ENCODE peak calls at places on chromosomes 7 and 10, in seven cellular contexts. U, F, Y, Q, M, C and O are unnamed samples.

GRCh38 chr10:120606051-120606764 is 149.2 kb downstream of the PLPP4 start:
- DNase-seq in M (no peak), U (no peak), C (no peak), Y (no peak), F (no peak), Q (no peak), O (no peak)

GRCh38 chr7:157008206-157009169 is 2.0 kb downstream of the MNX1 start:
- DNase-seq in Y (no peak), F (no peak), U (no peak), Q (no peak), M (no peak), C (no peak), O (no peak)

GRCh38 chr10:114995468-114995867 is 57.5 kb downstream of the TRUB1 start:
- DNase-seq in C (no peak), Q (no peak), F (no peak), U (no peak), Y (no peak), M (no peak), O (no peak)

GRCh38 chr10:35639651-35640311 is 2.3 kb downstream of the FZD8 start:
- DNase-seq in U (peak; percentile 53), F (peak; percentile 43), Q (peak; percentile 20), Y (peak; percentile 57), M (no peak), C (peak; percentile 21), O (no peak)

GRCh38 chr10:35456175-35456574 is 119.9 kb downstream of the CCNY start:
- DNase-seq in Y (no peak), F (no peak), U (no peak), C (no peak), M (no peak), Q (no peak), O (peak; percentile 40)

GRCh38 chr10:116312534-116312933 is 11.7 kb upstream of the CCDC172 start:
- DNase-seq in U (no peak), M (no peak), C (no peak), F (no peak), Q (no peak), Y (no peak), O (no peak)

GRCh38 chr10:103273026-103273425 is 3.9 kb upstream of the INA start:
- DNase-seq in Q (no peak), U (peak; percentile 93), Y (no peak), F (peak; percentile 94), C (no peak), M (peak; percentile 89), O (no peak)

GRCh38 chr10:4450169-4450568 is 375.8 kb upstream of the AKR1E2 start:
- DNase-seq in Y (no peak), U (no peak), C (no peak), M (no peak), Q (no peak), F (no peak), O (no peak)

GRCh38 chr7:133112976-133113375 is 31.1 kb upstream of the CHCHD3 start:
- DNase-seq in Q (no peak), M (no peak), U (no peak), F (no peak), C (no peak), Y (no peak), O (no peak)

GRCh38 chr7:12949060-12950045 is 261.9 kb downstream of the ARL4A start:
- DNase-seq in Y (no peak), M (peak; percentile 78), F (no peak), C (no peak), Q (no peak), U (peak; percentile 28), O (no peak)

GRCh38 chr7:95636140-95636539 is 39.8 kb upstream of the PDK4 start:
- DNase-seq in Q (no peak), M (no peak), F (no peak), U (peak; percentile 43), C (no peak), Y (no peak), O (no peak)

GRCh38 chr7:71574153-71574894 is 442.4 kb downstream of the GALNT17 start:
- DNase-seq in C (no peak), Q (no peak), M (no peak), Y (no peak), F (no peak), U (no peak), O (no peak)

GRCh38 chr7:15508258-15508657 is 53.6 kb downstream of the AGMO start:
- DNase-seq in U (peak; percentile 3), F (peak; percentile 10), Y (no peak), Q (no peak), C (no peak), M (no peak), O (no peak)

GRCh38 chr10:2994562-2994961 is 72.8 kb upstream of the PFKP start:
- DNase-seq in Q (no peak), M (no peak), F (no peak), U (no peak), Y (no peak), C (no peak), O (no peak)

GRCh38 chr7:73999664-74000420 is 28.1 kb upstream of the ELN start:
- DNase-seq in M (no peak), Y (no peak), U (no peak), C (no peak), F (peak; percentile 93), Q (no peak), O (no peak)

GRCh38 chr7:112654322-112655216 is 135.6 kb downstream of the TMEM168 start:
- DNase-seq in Q (no peak), F (peak; percentile 32), Y (no peak), U (peak; percentile 49), M (no peak), C (no peak), O (no peak)

GRCh38 chr7:2477447-2478386 is 1.5 kb upstream of the GRIFIN start:
- DNase-seq in M (peak; percentile 42), F (peak; percentile 64), C (peak; percentile 74), Y (peak; percentile 66), Q (peak; percentile 71), U (peak; percentile 47), O (peak; percentile 21)

GRCh38 chr7:128174391-128174790 is 66.7 kb upstream of the LEP start:
- DNase-seq in M (no peak), C (no peak), Y (no peak), F (no peak), Q (no peak), U (no peak), O (no peak)

GRCh38 chr7:114825423-114825951 is 96.4 kb upstream of the MDFIC start:
- DNase-seq in C (no peak), U (no peak), Q (peak; percentile 78), F (no peak), Y (no peak), M (no peak), O (no peak)

GRCh38 chr10:102812213-102812876 is 24.9 kb downstream of the CYP17A1 start:
- DNase-seq in F (peak; percentile 25), C (no peak), Q (no peak), M (no peak), Y (no peak), U (no peak), O (no peak)

GRCh38 chr7:150516956-150517355 is 2.3 kb downstream of the GIMAP7 start:
- DNase-seq in Q (no peak), F (no peak), C (no peak), Y (no peak), U (no peak), M (no peak), O (no peak)

GRCh38 chr7:157032644-157033482 is 22.4 kb upstream of the MNX1 start:
- DNase-seq in F (no peak), Q (no peak), M (no peak), U (no peak), C (no peak), Y (no peak), O (no peak)

GRCh38 chr10:103757531-103758293 is 97.7 kb downstream of the SH3PXD2A start:
- DNase-seq in U (peak; percentile 95), F (peak; percentile 71), C (peak; percentile 45), Y (peak; percentile 65), Q (peak; percentile 87), M (no peak), O (no peak)

GRCh38 chr7:114789942-114790341 is 132.0 kb upstream of the MDFIC start:
- DNase-seq in U (peak; percentile 75), Y (no peak), Q (no peak), F (peak; percentile 70), C (no peak), M (no peak), O (no peak)